ENCODE peak calls at places on chromosomes 3 and 15, in five cellular contexts. M is GM12878, S is spleen, Z is NAMALWA, B is naive B cell. F is an unnamed sample.

GRCh38 chr3:76096036-76096435 is 310.7 kb upstream of the ZNF717 start:
- DNase-seq in M (no peak), S (no peak), Z (no peak), B (no peak), F (no peak)

GRCh38 chr3:169575381-169575780 is 88.1 kb downstream of the MECOM start:
- DNase-seq in M (no peak), S (no peak), Z (no peak), B (no peak), F (peak)

GRCh38 chr15:43093026-43093425 is 12.8 kb downstream of the UBR1 start:
- DNase-seq in M (no peak), S (no peak), Z (no peak), B (no peak), F (no peak)

GRCh38 chr3:179404307-179404706 is 47.0 kb downstream of the GNB4 start:
- DNase-seq in M (no peak), S (no peak), Z (no peak), B (no peak), F (no peak)

GRCh38 chr3:178518660-178519396 is 17.4 kb upstream of the KCNMB2 start:
- DNase-seq in M (peak), S (no peak), Z (no peak), B (no peak), F (no peak)

GRCh38 chr15:49855917-49856637 is 235.2 kb downstream of the DTWD1 start:
- DNase-seq in M (no peak), S (no peak), Z (no peak), B (no peak), F (peak)

GRCh38 chr3:100737334-100737733 is 28.0 kb downstream of the TFG start:
- DNase-seq in M (no peak), S (no peak), Z (peak), B (no peak), F (no peak)

GRCh38 chr3:155640098-155640497 is 104.8 kb downstream of the PLCH1 start:
- DNase-seq in M (no peak), S (no peak), Z (no peak), B (no peak), F (no peak)

GRCh38 chr3:48125026-48125704 is 63.1 kb downstream of the CDC25A start:
- DNase-seq in M (no peak), S (no peak), Z (no peak), B (no peak), F (peak)

GRCh38 chr3:69400688-69401087 is 14.8 kb upstream of the FRMD4B start:
- DNase-seq in M (no peak), S (no peak), Z (no peak), B (no peak), F (no peak)

GRCh38 chr3:160575589-160575988 is 10.2 kb upstream of the KPNA4 start:
- DNase-seq in M (no peak), S (no peak), Z (no peak), B (no peak), F (no peak)

GRCh38 chr15:99197861-99198260 is 51.5 kb downstream of the TTC23 start:
- DNase-seq in M (no peak), S (no peak), Z (no peak), B (no peak), F (no peak)

GRCh38 chr3:12353796-12354505 is 65.1 kb downstream of the PPARG start:
- DNase-seq in M (no peak), S (no peak), Z (no peak), B (no peak), F (no peak)

GRCh38 chr3:47017504-47018268 is 38.2 kb downstream of the NBEAL2 start:
- DNase-seq in M (no peak), S (no peak), Z (no peak), B (no peak), F (no peak)

GRCh38 chr3:140341213-140341612 is 336.7 kb upstream of the TRIM42 start:
- DNase-seq in M (no peak), S (no peak), Z (no peak), B (no peak), F (no peak)

F was measured in AG08396.